ENCODE peak calls at places on chromosomes 2 and 18, in seven cellular contexts. C, G, P, T, S, U and K are unnamed samples.

GRCh38 chr2:28286678-28287077 is 106.0 kb upstream of the FOSL2 start:
- DNase-seq in C (no peak), G (no peak), P (peak; percentile 52), T (no peak), S (no peak), U (peak; percentile 33), K (no peak)

GRCh38 chr2:194128810-194129209 is 1528.2 kb upstream of the SLC39A10 start:
- DNase-seq in C (no peak), G (no peak), P (no peak), T (no peak), S (no peak), U (no peak), K (no peak)

GRCh38 chr2:3349211-3349693 is 28.4 kb downstream of the EIPR1 start:
- DNase-seq in C (no peak), G (no peak), P (no peak), T (no peak), S (peak; percentile 52), U (peak; percentile 37), K (peak; percentile 13)

GRCh38 chr2:46010925-46011490 is 286.2 kb upstream of the EPAS1 start:
- DNase-seq in C (no peak), G (peak; percentile 66), P (peak; percentile 72), T (peak; percentile 45), S (no peak), U (peak; percentile 78), K (no peak)

GRCh38 chr18:34023471-34023870 is 201.2 kb downstream of the NOL4 start:
- DNase-seq in C (no peak), G (peak; percentile 74), P (no peak), T (peak; percentile 5), S (no peak), U (no peak), K (no peak)

GRCh38 chr2:44952143-44952805 is 10.8 kb downstream of the SIX3 start:
- DNase-seq in C (no peak), G (peak; percentile 92), P (peak; percentile 45), T (peak; percentile 94), S (no peak), U (peak; percentile 74), K (peak; percentile 52)

GRCh38 chr2:192016265-192016664 is 169.4 kb upstream of the CAVIN2 start:
- DNase-seq in C (no peak), G (no peak), P (no peak), T (no peak), S (no peak), U (no peak), K (no peak)

GRCh38 chr18:80126797-80127196 is 17.7 kb downstream of the ADNP2 start:
- DNase-seq in C (no peak), G (no peak), P (no peak), T (no peak), S (no peak), U (no peak), K (no peak)

GRCh38 chr2:54897420-54898310 is 152.6 kb downstream of the RTN4 start:
- DNase-seq in C (no peak), G (no peak), P (no peak), T (no peak), S (no peak), U (no peak), K (no peak)

GRCh38 chr2:169717691-169718063 is 16.0 kb upstream of the KLHL23 start:
- DNase-seq in C (no peak), G (no peak), P (no peak), T (no peak), S (no peak), U (no peak), K (no peak)

GRCh38 chr2:8644605-8645175 is 37.2 kb upstream of the ID2 start:
- DNase-seq in C (peak; percentile 60), G (peak; percentile 23), P (no peak), T (no peak), S (peak; percentile 73), U (peak; percentile 46), K (no peak)

GRCh38 chr2:204808494-204808893 is 263.2 kb downstream of the PARD3B start:
- DNase-seq in C (no peak), G (no peak), P (no peak), T (no peak), S (no peak), U (no peak), K (no peak)
- H3K4me3 ChIP-seq in C (no peak overlapping the region), G (no peak overlapping the region), P (no peak overlapping the region), T (no peak overlapping the region), S (no peak overlapping the region), U (no peak overlapping the region), K (no peak overlapping the region)

GRCh38 chr2:80303825-80304521 is 579 bp downstream of the LRRTM1 start:
- DNase-seq in C (no peak), G (peak; percentile 69), P (no peak), T (peak; percentile 79), S (peak; percentile 60), U (no peak), K (peak; percentile 16)

GRCh38 chr2:80304522-80304878 is at the start of gene LRRTM1:
- DNase-seq in C (no peak), G (peak; percentile 61), P (no peak), T (peak; percentile 70), S (peak; percentile 59), U (peak; percentile 6), K (peak; percentile 12)

GRCh38 chr2:80302001-80302464 is 2.5 kb downstream of the LRRTM1 start:
- DNase-seq in C (no peak), G (peak; percentile 32), P (no peak), T (no peak), S (no peak), U (no peak), K (no peak)

GRCh38 chr2:80303006-80303741 is 1.4 kb downstream of the LRRTM1 start:
- DNase-seq in C (no peak), G (peak; percentile 67), P (no peak), T (peak; percentile 64), S (no peak), U (no peak), K (no peak)

DNA sequence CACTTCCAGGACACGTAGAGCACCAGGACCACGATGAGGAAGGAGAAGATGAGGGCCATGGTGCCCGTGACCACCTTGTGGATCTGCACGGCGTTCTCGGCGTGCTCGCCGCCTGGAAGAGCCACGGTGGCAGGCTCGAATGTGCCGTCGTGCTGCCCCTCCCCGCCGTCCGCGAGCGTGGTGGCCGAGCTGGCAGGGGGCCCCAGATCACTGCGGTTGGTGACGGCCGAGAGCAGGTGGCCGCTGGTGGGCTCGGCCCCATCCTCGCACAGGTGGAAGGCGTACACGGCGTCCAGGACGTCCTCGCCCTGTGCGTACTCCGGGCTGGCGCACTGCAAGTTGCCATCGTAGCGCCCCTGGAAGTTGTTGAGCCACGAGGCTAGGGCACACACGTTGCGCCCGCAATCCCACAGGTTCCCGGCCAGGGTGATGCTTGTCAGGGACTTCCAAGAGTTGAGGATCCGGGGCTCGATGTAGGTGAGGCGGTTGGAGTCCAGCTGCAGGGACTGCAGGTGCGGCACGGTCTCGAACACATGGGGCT is 2.0 kb downstream of the LRRTM1 start:
- DNase-seq in C (no peak), G (peak; percentile 52), P (no peak), T (no peak), S (no peak), U (no peak), K (no peak)
- H3K4me3 ChIP-seq in C (peak overlapping the region; percentile 45), G (peak overlapping the region; percentile 70), P (no peak overlapping the region), T (peak overlapping the region; percentile 71), S (no peak overlapping the region), U (no peak overlapping the region), K (no peak overlapping the region)

GRCh38 chr2:241545523-241546473 is 12.7 kb upstream of the BOK start:
- DNase-seq in C (no peak), G (no peak), P (no peak), T (no peak), S (no peak), U (no peak), K (no peak)
- H3K4me3 ChIP-seq in C (no peak overlapping the region), G (no peak overlapping the region), P (no peak overlapping the region), T (no peak overlapping the region), S (no peak overlapping the region), U (no peak overlapping the region), K (no peak overlapping the region)

DNA sequence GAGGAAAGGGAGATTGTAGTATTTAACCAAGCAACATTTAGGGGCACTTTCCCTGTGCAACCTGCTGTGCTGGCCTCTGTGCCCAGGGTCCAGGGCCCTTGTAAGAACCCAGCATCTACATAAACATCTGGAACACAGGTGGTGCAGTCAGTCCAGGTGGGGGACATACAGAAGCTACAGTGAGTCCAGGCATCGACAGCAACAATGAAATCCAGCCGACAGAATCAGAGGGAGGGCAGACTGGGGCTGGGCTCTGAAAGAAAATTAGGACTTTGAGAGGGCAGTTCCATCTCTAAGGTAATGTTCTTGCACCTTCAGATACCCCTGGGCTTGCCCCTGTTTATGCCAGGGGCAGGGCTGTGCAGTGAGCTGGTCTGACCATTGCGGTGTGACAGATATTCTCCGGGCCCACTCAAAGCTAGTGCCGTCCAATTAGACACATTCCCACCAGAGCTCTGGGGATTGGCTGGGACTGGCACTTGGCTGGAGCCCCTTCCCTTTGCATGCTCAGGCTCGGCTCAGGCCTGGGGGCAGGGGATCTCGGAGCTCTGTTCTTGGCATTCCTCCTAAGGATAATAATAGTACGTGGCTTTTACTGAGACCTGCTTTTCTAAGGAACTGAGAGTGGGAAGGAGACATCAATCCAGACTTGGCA is 5.4 kb downstream of the LBH start:
- DNase-seq in C (peak; percentile 60), G (no peak), P (no peak), T (no peak), S (no peak), U (no peak), K (no peak)
- H3K4me3 ChIP-seq in C (no peak overlapping the region), G (no peak overlapping the region), P (no peak overlapping the region), T (no peak overlapping the region), S (peak overlapping the region; percentile 73), U (no peak overlapping the region), K (no peak overlapping the region)

GRCh38 chr18:73270919-73271318 is 403.1 kb upstream of the NETO1 start:
- DNase-seq in C (no peak), G (no peak), P (peak; percentile 4), T (no peak), S (no peak), U (no peak), K (no peak)
- H3K4me3 ChIP-seq in C (no peak overlapping the region), G (no peak overlapping the region), P (no peak overlapping the region), T (no peak overlapping the region), S (no peak overlapping the region), U (no peak overlapping the region), K (no peak overlapping the region)

GRCh38 chr2:220590476-220590875 is 963.0 kb downstream of the SLC4A3 start:
- DNase-seq in C (no peak), G (no peak), P (no peak), T (no peak), S (no peak), U (no peak), K (no peak)
- H3K4me3 ChIP-seq in C (no peak overlapping the region), G (no peak overlapping the region), P (no peak overlapping the region), T (no peak overlapping the region), S (no peak overlapping the region), U (no peak overlapping the region), K (no peak overlapping the region)

GRCh38 chr2:230879271-230879882 is 14.6 kb downstream of the ITM2C start:
- DNase-seq in C (peak; percentile 57), G (no peak), P (no peak), T (no peak), S (no peak), U (no peak), K (no peak)

GRCh38 chr2:230877131-230877736 is 12.5 kb downstream of the ITM2C start:
- DNase-seq in C (peak; percentile 51), G (no peak), P (no peak), T (no peak), S (no peak), U (no peak), K (no peak)

GRCh38 chr2:230877737-230878598 is 13.2 kb downstream of the ITM2C start:
- DNase-seq in C (peak; percentile 53), G (no peak), P (no peak), T (no peak), S (peak; percentile 43), U (no peak), K (no peak)

GRCh38 chr2:230879891-230880290 is 15.1 kb downstream of the ITM2C start:
- DNase-seq in C (no peak), G (no peak), P (no peak), T (no peak), S (no peak), U (no peak), K (no peak)

GRCh38 chr2:230878599-230878965 is 13.8 kb downstream of the ITM2C start:
- DNase-seq in C (peak; percentile 51), G (no peak), P (no peak), T (no peak), S (peak; percentile 37), U (no peak), K (no peak)
- H3K4me3 ChIP-seq in C (no peak overlapping the region), G (no peak overlapping the region), P (no peak overlapping the region), T (no peak overlapping the region), S (no peak overlapping the region), U (no peak overlapping the region), K (no peak overlapping the region)